ENCODE peak calls at places on chromosomes 6 and 20, in four cellular contexts. K, R, J and H are unnamed samples.
A peak's percentile ranks its signal among the peaks of the same experiment; 100 is the strongest.

GRCh38 chr6:101126501-101126900 is 245.4 kb upstream of the ASCC3 start:
- DNase-seq in K (no peak), J (no peak), R (no peak), H (no peak)

GRCh38 chr6:53168516-53169257 is 20.0 kb upstream of the GCM1 start:
- DNase-seq in J (no peak), K (no peak), R (no peak), H (no peak)

GRCh38 chr20:10109621-10110020 is 74.8 kb downstream of the ANKEF1 start:
- DNase-seq in R (no peak), J (no peak), K (no peak), H (no peak)

GRCh38 chr6:101640131-101640530 is 246.6 kb downstream of the GRIK2 start:
- DNase-seq in J (no peak), K (no peak), R (no peak), H (no peak)

GRCh38 chr6:139271056-139271455 is 20.7 kb downstream of the TXLNB start:
- DNase-seq in R (peak; percentile 52), J (no peak), K (no peak), H (peak; percentile 42)

GRCh38 chr20:3129094-3129493 is 30.6 kb downstream of the FASTKD5 start:
- DNase-seq in J (no peak), K (no peak), R (no peak), H (no peak)

GRCh38 chr6:108031968-108032367 is 42.6 kb downstream of the OSTM1 start:
- DNase-seq in K (no peak), R (no peak), J (no peak), H (no peak)

GRCh38 chr20:38547288-38547825 is 33.6 kb upstream of the ADIG start:
- DNase-seq in R (no peak), J (no peak), K (no peak), H (no peak)

GRCh38 chr20:41927655-41928054 is 309.5 kb upstream of the CHD6 start:
- DNase-seq in J (no peak), K (no peak), R (no peak), H (no peak)

GRCh38 chr6:57822896-57823358 is 505.5 kb downstream of the PRIM2 start:
- DNase-seq in J (no peak), K (no peak), R (no peak), H (no peak)

GRCh38 chr6:90369024-90369519 is 72.4 kb upstream of the BACH2 start:
- DNase-seq in J (no peak), K (peak; percentile 64), R (peak; percentile 78), H (peak; percentile 78)

GRCh38 chr20:57002066-57002570 is 264.3 kb downstream of the BMP7 start:
- DNase-seq in R (no peak), J (peak; percentile 13), K (no peak), H (no peak)

GRCh38 chr6:44831002-44831610 is 443.6 kb downstream of the CDC5L start:
- DNase-seq in K (no peak), J (no peak), R (no peak), H (no peak)

GRCh38 chr6:63272397-63272796 is 47.4 kb downstream of the LGSN start:
- DNase-seq in R (peak; percentile 51), J (no peak), K (no peak), H (peak; percentile 47)

GRCh38 chr6:89944826-89945407 is 50.6 kb downstream of the GJA10 start:
- DNase-seq in K (no peak), R (no peak), J (no peak), H (no peak)

GRCh38 chr6:78916411-78916810 is 49.1 kb downstream of the IRAK1BP1 start:
- DNase-seq in R (no peak), J (no peak), K (no peak), H (no peak)

GRCh38 chr6:113221850-113222249 is 635.3 kb upstream of the MARCKS start:
- DNase-seq in J (no peak), R (no peak), K (no peak), H (no peak)

GRCh38 chr6:17022604-17023003 is 79.2 kb upstream of the STMND1 start:
- DNase-seq in K (no peak), R (no peak), J (no peak), H (no peak)

GRCh38 chr6:17927705-17928104 is 59.7 kb downstream of the KIF13A start:
- DNase-seq in R (no peak), K (no peak), J (no peak), H (no peak)

GRCh38 chr20:10609276-10609675 is 64.5 kb downstream of the JAG1 start:
- DNase-seq in K (no peak), J (no peak), R (no peak), H (no peak)

GRCh38 chr20:25608774-25609173 is 15.0 kb downstream of the NANP start:
- DNase-seq in J (no peak), R (no peak), K (no peak), H (no peak)

GRCh38 chr6:155528335-155528734 is 72.7 kb upstream of the NOX3 start:
- DNase-seq in J (no peak), R (no peak), K (no peak), H (no peak)

GRCh38 chr6:81049425-81050042 is 702.9 kb downstream of the TENT5A start:
- DNase-seq in J (no peak), K (no peak), R (no peak), H (no peak)

GRCh38 chr6:12769556-12770255 is 53.1 kb downstream of the PHACTR1 start:
- DNase-seq in K (no peak), J (no peak), R (no peak), H (no peak)

GRCh38 chr6:54935739-54936138 is 89.2 kb downstream of the FAM83B start:
- DNase-seq in K (no peak), R (no peak), J (no peak), H (no peak)

GRCh38 chr20:53826597-53827291 is 233.1 kb upstream of the ZNF217 start:
- DNase-seq in K (no peak), R (no peak), J (peak; percentile 63), H (no peak)

GRCh38 chr6:143059616-143060353 is 904 bp upstream of the AIG1 start:
- DNase-seq in J (no peak), K (no peak), R (peak; percentile 34), H (peak; percentile 25)

GRCh38 chr6:134888316-134888715 is 61.6 kb downstream of the ALDH8A1 start:
- DNase-seq in J (no peak), K (no peak), R (no peak), H (no peak)

GRCh38 chr6:144689503-144690040 is 404.4 kb downstream of the UTRN start:
- DNase-seq in K (no peak), R (no peak), J (no peak), H (no peak)

GRCh38 chr6:147949981-147950622 is 392.5 kb upstream of the SASH1 start:
- DNase-seq in J (no peak), R (no peak), K (no peak), H (no peak)

GRCh38 chr20:58179432-58180099 is 48.9 kb downstream of the ANKRD60 start:
- DNase-seq in J (peak; percentile 53), R (peak; percentile 86), K (no peak), H (peak; percentile 85)

GRCh38 chr6:163711615-163712568 is 297.4 kb downstream of the QKI start:
- DNase-seq in K (no peak), J (peak; percentile 74), R (no peak), H (peak; percentile 31)
- TF ChIP-seq CTCF in K (no peak), J (no peak), R (no peak), H (peak; percentile 5)

DNA sequence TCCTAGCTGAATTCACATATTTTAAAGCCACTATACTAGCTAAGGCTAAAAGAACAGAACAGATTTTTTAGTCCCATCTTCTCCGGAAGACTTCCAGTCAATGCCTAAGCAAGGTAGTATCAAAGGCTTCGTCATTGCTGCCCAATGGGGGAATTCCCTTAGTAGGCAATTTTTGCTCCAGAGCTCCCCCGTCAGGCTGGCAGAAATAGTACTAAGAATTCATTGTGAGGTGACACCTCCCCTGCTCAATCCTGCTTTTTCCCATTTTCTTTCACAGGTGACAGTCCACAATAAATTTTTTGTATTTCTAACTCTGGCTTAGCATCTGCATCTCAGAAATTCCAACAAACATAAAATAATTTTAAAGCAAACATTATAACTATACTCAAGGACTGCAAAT is 52.8 kb upstream of the SRSF6 start:
- DNase-seq in K (no peak), J (no peak), R (peak; percentile 47), H (no peak)
- TF ChIP-seq CTCF in K (peak; percentile 46), J (peak; percentile 26), R (peak; percentile 36), H (peak; percentile 41)

DNA sequence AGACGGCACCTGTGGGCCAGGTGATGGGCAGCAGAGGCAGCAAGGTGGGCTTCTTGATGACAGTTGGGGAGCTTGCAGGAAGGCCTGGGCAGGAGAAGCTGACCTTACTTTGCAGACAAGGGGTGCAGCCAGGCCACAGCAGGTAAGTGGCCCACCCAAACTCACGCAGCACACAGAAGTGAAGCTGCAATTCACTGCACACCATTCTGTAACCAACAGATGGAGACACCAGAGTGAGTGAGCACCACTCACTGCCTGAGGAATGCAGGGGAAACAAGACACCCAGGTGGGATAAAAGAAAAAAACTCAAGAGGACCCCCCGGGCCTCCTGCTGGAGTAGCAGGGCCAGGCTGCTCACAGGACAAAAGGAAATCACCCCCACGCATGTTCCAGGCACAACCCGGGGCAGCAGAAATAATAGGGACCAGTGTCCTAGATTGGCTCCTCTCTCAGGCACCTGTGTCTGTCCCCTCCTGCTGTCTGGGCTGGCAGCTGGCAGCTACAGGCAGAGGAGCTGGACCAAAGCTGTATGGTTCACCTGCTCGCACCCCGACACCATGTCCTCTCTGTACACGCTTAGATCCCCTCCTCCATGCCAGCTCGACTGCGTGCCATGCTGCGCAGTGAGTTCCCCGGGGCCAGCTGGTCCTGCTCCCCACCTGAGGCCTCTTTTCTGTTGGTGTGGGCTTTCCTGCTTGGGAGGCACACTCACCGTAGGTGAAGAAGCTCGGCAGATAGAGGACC is 4.9 kb downstream of the MTCH1 start:
- DNase-seq in J (no peak), R (no peak), K (no peak), H (no peak)
- TF ChIP-seq CTCF in J (no peak), R (no peak), K (no peak), H (peak; percentile 14)

GRCh38 chr6:36700071-36700811 is 2.6 kb downstream of the RAB44 start:
- DNase-seq in K (peak; percentile 9), R (no peak), J (no peak), H (no peak)
- TF ChIP-seq CTCF in K (no peak), R (no peak), J (no peak), H (no peak)

GRCh38 chr20:36836591-36837329 is 39.2 kb upstream of the TLDC2 start:
- DNase-seq in K (peak; percentile 90), R (peak; percentile 82), J (peak; percentile 63), H (peak; percentile 79)
- TF ChIP-seq CTCF in K (peak; percentile 60), R (peak; percentile 66), J (peak; percentile 72), H (peak; percentile 79)

GRCh38 chr6:19852090-19852457 is 14.9 kb downstream of the ID4 start:
- DNase-seq in R (no peak), J (no peak), K (no peak), H (no peak)
- TF ChIP-seq CTCF in R (no peak), J (no peak), K (no peak), H (no peak)

DNA sequence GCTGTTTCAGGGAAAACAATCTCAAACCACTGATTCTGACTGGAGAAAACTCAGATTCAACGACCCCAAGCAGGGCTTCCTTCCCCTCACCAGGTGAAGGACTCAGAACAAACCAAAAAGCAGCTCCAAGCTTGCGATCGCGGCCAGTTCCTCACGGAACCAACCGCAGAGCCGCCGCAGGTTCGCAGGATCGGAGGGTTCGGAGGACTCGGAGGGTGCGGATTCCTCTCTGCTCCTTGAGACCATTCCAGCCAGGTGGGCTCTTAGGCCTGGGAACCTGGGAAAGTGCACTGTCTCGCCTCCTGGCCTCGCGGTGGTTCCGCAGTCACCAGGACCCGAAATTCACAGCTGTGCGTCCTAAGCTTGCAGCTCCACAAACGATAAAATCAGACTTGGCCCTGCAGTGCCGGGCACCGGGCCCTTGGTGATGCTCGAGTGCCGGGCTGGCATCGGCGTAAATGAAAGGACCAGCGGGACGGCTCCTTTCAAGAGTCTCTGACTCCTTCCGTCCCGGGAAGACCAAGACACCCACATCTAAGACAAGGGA is 70.0 kb upstream of the PRSS16 start:
- DNase-seq in R (peak; percentile 65), J (peak; percentile 60), K (peak; percentile 85), H (peak; percentile 69)
- TF ChIP-seq CTCF in R (peak; percentile 51), J (peak; percentile 41), K (peak; percentile 66), H (peak; percentile 57)